ENCODE peak calls at places on chromosomes 12 and 14, in eight cellular contexts. J, M, B, D, Q, O, Z and W are unnamed samples.

GRCh38 chr14:20419404-20419803 is 6.1 kb upstream of the TEP1 start:
- DNase-seq in J (no peak), M (no peak), B (no peak), D (no peak), Q (no peak), O (no peak), Z (no peak), W (no peak)

GRCh38 chr12:92502417-92503028 is 200.3 kb upstream of the PLEKHG7 start:
- DNase-seq in J (no peak), M (no peak), B (no peak), D (peak), Q (no peak), O (no peak), Z (no peak), W (peak)

GRCh38 chr14:76832503-76832988 is 6.3 kb downstream of the LRRC74A start:
- DNase-seq in J (no peak), M (no peak), B (no peak), D (no peak), Q (no peak), O (no peak), Z (no peak), W (no peak)

GRCh38 chr12:70196732-70197361 is 46.4 kb upstream of the CNOT2 start:
- DNase-seq in J (no peak), M (no peak), B (no peak), D (no peak), Q (no peak), O (peak), Z (no peak), W (no peak)

GRCh38 chr12:112998997-112999767 is 20.9 kb downstream of the OAS2 start:
- DNase-seq in J (no peak), M (no peak), B (no peak), D (no peak), Q (no peak), O (no peak), Z (no peak), W (no peak)

GRCh38 chr14:33855672-33856071 is 95.2 kb downstream of the EGLN3 start:
- DNase-seq in J (no peak), M (no peak), B (no peak), D (no peak), Q (no peak), O (no peak), Z (no peak), W (no peak)

GRCh38 chr14:73771848-73772705 is 57.9 kb upstream of the PNMA1 start:
- DNase-seq in J (peak), M (no peak), B (peak), D (peak), Q (no peak), O (peak), Z (no peak), W (peak)

GRCh38 chr12:131980263-131980662 is 30.5 kb downstream of the EP400 start:
- DNase-seq in J (no peak), M (no peak), B (no peak), D (no peak), Q (no peak), O (no peak), Z (no peak), W (no peak)

GRCh38 chr12:116266220-116266619 is 11.3 kb downstream of the MED13L start:
- DNase-seq in J (no peak), M (no peak), B (no peak), D (no peak), Q (no peak), O (no peak), Z (no peak), W (no peak)

GRCh38 chr12:64833928-64834327 is 9.5 kb downstream of the TBC1D30 start:
- DNase-seq in J (no peak), M (no peak), B (no peak), D (no peak), Q (no peak), O (no peak), Z (no peak), W (no peak)

GRCh38 chr14:91511014-91511466 is 930 bp upstream of the PPP4R3A start:
- DNase-seq in J (no peak), M (no peak), B (no peak), D (no peak), Q (no peak), O (peak), Z (no peak), W (no peak)

GRCh38 chr12:56635539-56636117 is 5.5 kb upstream of the BAZ2A start:
- DNase-seq in J (peak), M (no peak), B (no peak), D (peak), Q (no peak), O (no peak), Z (no peak), W (no peak)

GRCh38 chr12:108622425-108622824 is 11.3 kb downstream of the SELPLG start:
- DNase-seq in J (no peak), M (no peak), B (no peak), D (peak), Q (no peak), O (no peak), Z (no peak), W (no peak)

GRCh38 chr14:21199611-21200570 is 44.0 kb upstream of the OR5AU1 start:
- DNase-seq in J (no peak), M (no peak), B (no peak), D (no peak), Q (no peak), O (no peak), Z (no peak), W (no peak)

GRCh38 chr12:122999196-122999946 is 18.9 kb downstream of the ARL6IP4 start:
- DNase-seq in J (peak), M (no peak), B (no peak), D (no peak), Q (no peak), O (no peak), Z (peak), W (no peak)

GRCh38 chr14:40218282-40218941 is 786.2 kb upstream of the FBXO33 start:
- DNase-seq in J (no peak), M (no peak), B (no peak), D (no peak), Q (no peak), O (no peak), Z (no peak), W (no peak)

GRCh38 chr12:31820832-31821231 is 92.0 kb upstream of the AMN1 start:
- DNase-seq in J (no peak), M (no peak), B (no peak), D (no peak), Q (no peak), O (no peak), Z (no peak), W (no peak)

GRCh38 chr12:32198555-32198954 is 91.9 kb downstream of the BICD1 start:
- DNase-seq in J (no peak), M (no peak), B (no peak), D (no peak), Q (no peak), O (no peak), Z (no peak), W (no peak)

GRCh38 chr12:132337557-132337956 is 8.2 kb upstream of the GALNT9 start:
- DNase-seq in J (no peak), M (no peak), B (no peak), D (no peak), Q (no peak), O (no peak), Z (no peak), W (no peak)

GRCh38 chr12:78226763-78227162 is 396.1 kb downstream of the NAV3 start:
- DNase-seq in J (no peak), M (no peak), B (no peak), D (no peak), Q (no peak), O (no peak), Z (no peak), W (no peak)

GRCh38 chr14:85250369-85250768 is 279.6 kb upstream of the FLRT2 start:
- DNase-seq in J (no peak), M (no peak), B (no peak), D (no peak), Q (no peak), O (no peak), Z (no peak), W (no peak)

GRCh38 chr12:103640831-103641230 is 53.8 kb downstream of the STAB2 start:
- DNase-seq in J (no peak), M (no peak), B (no peak), D (no peak), Q (no peak), O (no peak), Z (no peak), W (no peak)

GRCh38 chr12:8658361-8658760 is 4.3 kb downstream of the MFAP5 start:
- DNase-seq in J (no peak), M (no peak), B (no peak), D (no peak), Q (no peak), O (no peak), Z (no peak), W (no peak)

GRCh38 chr12:116236986-116237385 is 40.5 kb downstream of the MED13L start:
- DNase-seq in J (no peak), M (no peak), B (no peak), D (no peak), Q (no peak), O (no peak), Z (no peak), W (no peak)

GRCh38 chr14:32211068-32211404 is 8.0 kb upstream of the RNU6-8 start:
- DNase-seq in J (no peak), M (no peak), B (no peak), D (no peak), Q (no peak), O (no peak), Z (no peak), W (no peak)

GRCh38 chr12:115472852-115473251 is 788.9 kb upstream of the TBX3 start:
- DNase-seq in J (no peak), M (no peak), B (no peak), D (no peak), Q (no peak), O (no peak), Z (no peak), W (no peak)

GRCh38 chr14:33897878-33898535 is 52.9 kb downstream of the EGLN3 start:
- DNase-seq in J (no peak), M (no peak), B (no peak), D (no peak), Q (no peak), O (no peak), Z (no peak), W (no peak)

GRCh38 chr12:54372113-54372806 is 8.0 kb upstream of the GPR84 start:
- DNase-seq in J (no peak), M (no peak), B (no peak), D (no peak), Q (no peak), O (peak), Z (no peak), W (no peak)